ENCODE peak calls at places on chromosome 5, in six cellular contexts. One of them, this sample, is unnamed.

GRCh38 chr5:88662801-88663360 is 220.1 kb downstream of the MEF2C start:
- DNase-seq in COR-L47: no peak
- DNase-seq in kidney: no peak
- DNase-seq in stimulated activated CD4-positive, alpha-beta T cell treated with anti-CD3 and anti-CD28 coated beads, Interleukin-2, amount 100 ng/mL, for 48 hours: no peak
- DNase-seq in HS-5: no peak
- DNase-seq in endothelial cell: no peak
- DNase-seq in this sample: no peak

GRCh38 chr5:96714951-96715451 is 52.8 kb downstream of the CAST start:
- DNase-seq in kidney: no peak
- DNase-seq in endothelial cell: peak; percentile 26
- DNase-seq in HS-5: no peak
- DNase-seq in stimulated activated CD4-positive, alpha-beta T cell treated with anti-CD3 and anti-CD28 coated beads, Interleukin-2, amount 100 ng/mL, for 48 hours: no peak
- DNase-seq in COR-L47: peak; percentile 27
- DNase-seq in this sample: no peak

GRCh38 chr5:95876782-95877181 is 54.3 kb upstream of the GLRX start:
- DNase-seq in kidney: no peak
- DNase-seq in stimulated activated CD4-positive, alpha-beta T cell treated with anti-CD3 and anti-CD28 coated beads, Interleukin-2, amount 100 ng/mL, for 48 hours: no peak
- DNase-seq in COR-L47: no peak
- DNase-seq in endothelial cell: no peak
- DNase-seq in HS-5: no peak
- DNase-seq in this sample: no peak

GRCh38 chr5:61202213-61202612 is 39.9 kb upstream of the SMIM15 start:
- DNase-seq in kidney: no peak
- DNase-seq in HS-5: peak; percentile 14
- DNase-seq in stimulated activated CD4-positive, alpha-beta T cell treated with anti-CD3 and anti-CD28 coated beads, Interleukin-2, amount 100 ng/mL, for 48 hours: no peak
- DNase-seq in COR-L47: no peak
- DNase-seq in endothelial cell: no peak
- DNase-seq in this sample: no peak

GRCh38 chr5:600551-601541 is 11.3 kb upstream of the CEP72 start:
- DNase-seq in kidney: no peak
- DNase-seq in endothelial cell: no peak
- DNase-seq in HS-5: no peak
- DNase-seq in COR-L47: peak; percentile 60
- DNase-seq in stimulated activated CD4-positive, alpha-beta T cell treated with anti-CD3 and anti-CD28 coated beads, Interleukin-2, amount 100 ng/mL, for 48 hours: no peak
- DNase-seq in this sample: no peak

GRCh38 chr5:72467987-72468386 is 39.2 kb downstream of the ZNF366 start:
- DNase-seq in stimulated activated CD4-positive, alpha-beta T cell treated with anti-CD3 and anti-CD28 coated beads, Interleukin-2, amount 100 ng/mL, for 48 hours: no peak
- DNase-seq in kidney: no peak
- DNase-seq in HS-5: peak; percentile 74
- DNase-seq in COR-L47: no peak
- DNase-seq in endothelial cell: no peak
- DNase-seq in this sample: no peak

GRCh38 chr5:73218552-73219171 is 45.7 kb downstream of the TMEM174 start:
- DNase-seq in stimulated activated CD4-positive, alpha-beta T cell treated with anti-CD3 and anti-CD28 coated beads, Interleukin-2, amount 100 ng/mL, for 48 hours: no peak
- DNase-seq in kidney: no peak
- DNase-seq in endothelial cell: no peak
- DNase-seq in HS-5: no peak
- DNase-seq in COR-L47: peak; percentile 31
- DNase-seq in this sample: no peak

GRCh38 chr5:111224561-111224989 is 391 bp downstream of the CAMK4 start:
- DNase-seq in COR-L47: peak; percentile 55
- DNase-seq in kidney: peak; percentile 56
- DNase-seq in stimulated activated CD4-positive, alpha-beta T cell treated with anti-CD3 and anti-CD28 coated beads, Interleukin-2, amount 100 ng/mL, for 48 hours: peak; percentile 33
- DNase-seq in HS-5: no peak
- DNase-seq in endothelial cell: no peak
- DNase-seq in this sample: no peak

GRCh38 chr5:27158171-27158570 is 119.8 kb upstream of the CDH9 start:
- DNase-seq in COR-L47: no peak
- DNase-seq in stimulated activated CD4-positive, alpha-beta T cell treated with anti-CD3 and anti-CD28 coated beads, Interleukin-2, amount 100 ng/mL, for 48 hours: no peak
- DNase-seq in endothelial cell: no peak
- DNase-seq in HS-5: no peak
- DNase-seq in kidney: no peak
- DNase-seq in this sample: no peak

GRCh38 chr5:82820188-82820587 is 257.0 kb downstream of the TMEM167A start:
- DNase-seq in COR-L47: no peak
- DNase-seq in kidney: no peak
- DNase-seq in HS-5: no peak
- DNase-seq in endothelial cell: no peak
- DNase-seq in stimulated activated CD4-positive, alpha-beta T cell treated with anti-CD3 and anti-CD28 coated beads, Interleukin-2, amount 100 ng/mL, for 48 hours: no peak
- DNase-seq in this sample: no peak